ENCODE peak calls at places on chromosomes 16 and 17, in nine cellular contexts. C is GM23248; O is CD4-positive, CD25-positive, alpha-beta regulatory T cell; F is lung; L is IMR-90; V is left lung; P is H1; S is heart left ventricle; N is right atrium auricular region. X is an unnamed sample. For H3K4me1, the result is how much of the 10 kb centered on the place peaks cover.

GRCh38 chr17:60502145-60502544 is 23.9 kb downstream of the APPBP2 start:
- DNase-seq in P (no peak), N (no peak), O (no peak), F (no peak), S (no peak), L (no peak), C (no peak), V (no peak), X (no peak)

GRCh38 chr16:31202402-31203385 is at the start of gene PYCARD:
- DNase-seq in P (no peak), N (no peak), V (peak), L (peak), O (peak), C (peak), S (peak), F (peak), X (peak)

GRCh38 chr16:85851034-85851780 is 47.8 kb upstream of the IRF8 start:
- DNase-seq in F (no peak), S (no peak), P (no peak), O (no peak), N (peak), V (no peak), C (no peak), L (no peak), X (no peak)

GRCh38 chr16:87554754-87555427 is 47.4 kb upstream of the JPH3 start:
- DNase-seq in L (no peak), C (no peak), F (no peak), V (no peak), O (no peak), N (no peak), P (no peak), S (no peak), X (no peak)

GRCh38 chr17:75725504-75725903 is 4.2 kb downstream of the ITGB4 start:
- DNase-seq in C (no peak), V (no peak), P (no peak), L (no peak), S (no peak), F (no peak), O (no peak), N (no peak), X (no peak)

GRCh38 chr16:48829361-48829760 is 219.4 kb upstream of the N4BP1 start:
- DNase-seq in P (no peak), O (no peak), C (no peak), V (no peak), F (no peak), N (no peak), L (no peak), S (no peak), X (no peak)

GRCh38 chr16:53549970-53550406 is 47.0 kb upstream of the AKTIP start:
- DNase-seq in V (no peak), P (peak), F (peak), S (peak), N (peak), L (peak), O (peak), C (peak), X (no peak)

GRCh38 chr16:89540557-89540956 is 19.9 kb upstream of the RPL13 start:
- DNase-seq in P (no peak), O (no peak), S (no peak), F (no peak), C (no peak), N (no peak), L (no peak), V (no peak), X (no peak)

GRCh38 chr16:27515874-27516353 is 33.8 kb downstream of the GTF3C1 start:
- DNase-seq in O (peak), C (peak), P (peak), V (no peak), S (no peak), N (no peak), L (no peak), F (no peak), X (peak)

GRCh38 chr17:19237389-19238166 is 412 bp downstream of the EPN2 start:
- DNase-seq in F (peak), S (peak), N (no peak), P (no peak), C (peak), V (peak), O (peak), L (no peak), X (peak)

GRCh38 chr17:44829558-44830358 is at the start of gene GJC1:
- DNase-seq in F (no peak), P (no peak), V (peak), S (peak), L (no peak), O (no peak), C (peak), N (no peak), X (peak)

GRCh38 chr17:43831633-43832032 is 1.3 kb downstream of the MPP3 start:
- DNase-seq in L (no peak), N (no peak), O (no peak), C (no peak), V (peak), S (peak), P (no peak), F (peak), X (no peak)

DNA sequence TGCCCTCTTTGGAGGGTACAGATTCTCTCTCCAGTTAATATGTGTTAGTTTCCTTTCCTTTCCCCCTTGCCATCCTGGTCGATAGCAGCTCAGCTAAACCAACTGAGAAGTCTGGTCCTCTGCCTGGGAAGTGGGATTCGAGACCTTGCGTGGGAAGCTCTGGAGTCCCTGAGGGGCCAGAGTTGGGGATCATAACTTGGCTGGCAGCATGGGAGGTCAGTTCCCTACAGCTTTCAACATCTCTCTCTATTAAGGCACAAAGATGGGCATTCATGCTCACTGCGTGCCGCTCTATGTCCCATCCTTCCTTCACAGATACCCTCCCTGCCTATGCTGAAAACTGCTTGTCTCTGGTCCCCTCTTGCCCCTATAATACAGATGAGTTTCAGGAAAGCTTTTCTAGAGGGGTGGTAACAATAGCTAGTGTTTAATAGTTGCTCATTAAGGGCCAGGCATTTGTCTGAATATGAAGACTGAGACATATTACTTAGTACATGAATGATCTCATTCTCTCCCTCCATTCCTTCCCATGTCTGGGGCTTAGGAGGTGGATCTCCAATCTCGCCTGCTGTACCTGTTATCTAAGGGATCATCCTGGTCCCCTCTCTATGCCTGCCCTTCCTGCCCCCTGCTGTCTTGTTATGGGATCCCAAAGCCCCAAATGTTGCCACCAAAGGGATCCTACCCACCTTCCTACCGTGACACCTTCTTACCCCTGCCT is 10.8 kb downstream of the THRA start:
- DNase-seq in S (no peak), V (no peak), L (no peak), N (no peak), P (no peak), F (no peak), C (no peak), O (no peak), X (no peak)
- H3K4me1 ChIP-seq in S (half or more), V (half or more), L (under half), N (half or more), P (under half), F (under half), C (under half), O (under half), X (under half)

GRCh38 chr17:41476866-41477815 is 3.8 kb downstream of the KRT35 start:
- DNase-seq in N (no peak), O (no peak), L (no peak), F (no peak), V (no peak), S (no peak), C (no peak), P (no peak), X (no peak)

GRCh38 chr17:41478240-41478639 is 2.7 kb downstream of the KRT35 start:
- DNase-seq in O (no peak), F (no peak), C (no peak), L (no peak), S (no peak), N (no peak), V (no peak), P (no peak), X (no peak)

GRCh38 chr17:41475421-41475820 is 5.5 kb downstream of the KRT35 start:
- DNase-seq in C (no peak), O (no peak), P (no peak), N (no peak), S (no peak), V (no peak), F (no peak), L (no peak), X (no peak)

GRCh38 chr17:41480136-41480535 is 815 bp downstream of the KRT35 start:
- DNase-seq in O (no peak), L (no peak), N (no peak), C (no peak), S (no peak), P (no peak), F (no peak), V (no peak), X (no peak)

GRCh38 chr17:41474863-41475262 is 6.1 kb downstream of the KRT35 start:
- DNase-seq in S (peak), N (no peak), C (peak), V (no peak), O (no peak), L (no peak), F (no peak), P (no peak), X (no peak)
- H3K4me3 ChIP-seq in S (no peak), N (no peak), C (no peak), V (no peak), O (no peak), L (no peak), F (no peak), P (no peak), X (no peak)

DNA sequence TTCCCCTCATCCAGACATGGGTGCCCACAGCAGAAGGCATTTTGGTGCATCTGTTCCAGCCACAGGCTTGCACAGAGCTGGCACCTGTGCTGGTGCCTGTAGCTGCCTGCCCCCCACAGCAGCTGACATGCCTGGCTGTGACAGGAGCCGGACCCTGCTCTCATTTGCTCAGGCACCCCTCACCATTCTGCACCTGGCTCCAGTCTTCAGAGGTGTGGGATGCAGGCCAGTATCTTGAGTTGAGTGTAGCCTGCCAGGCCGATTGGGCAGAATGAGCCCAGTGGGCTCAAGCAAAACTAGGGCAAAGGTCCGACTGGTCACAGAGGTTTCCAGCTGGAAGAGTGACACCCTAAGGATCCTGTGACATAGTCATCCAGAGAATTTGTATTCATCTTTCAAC is 887.7 kb downstream of the CDH11 start:
- DNase-seq in V (peak), N (no peak), F (no peak), O (no peak), L (no peak), C (no peak), S (no peak), P (no peak), X (no peak)
- H3K27ac ChIP-seq in V (no peak), N (no peak), F (no peak), O (no peak), L (no peak), C (no peak), S (peak), P (no peak), X (no peak)

DNA sequence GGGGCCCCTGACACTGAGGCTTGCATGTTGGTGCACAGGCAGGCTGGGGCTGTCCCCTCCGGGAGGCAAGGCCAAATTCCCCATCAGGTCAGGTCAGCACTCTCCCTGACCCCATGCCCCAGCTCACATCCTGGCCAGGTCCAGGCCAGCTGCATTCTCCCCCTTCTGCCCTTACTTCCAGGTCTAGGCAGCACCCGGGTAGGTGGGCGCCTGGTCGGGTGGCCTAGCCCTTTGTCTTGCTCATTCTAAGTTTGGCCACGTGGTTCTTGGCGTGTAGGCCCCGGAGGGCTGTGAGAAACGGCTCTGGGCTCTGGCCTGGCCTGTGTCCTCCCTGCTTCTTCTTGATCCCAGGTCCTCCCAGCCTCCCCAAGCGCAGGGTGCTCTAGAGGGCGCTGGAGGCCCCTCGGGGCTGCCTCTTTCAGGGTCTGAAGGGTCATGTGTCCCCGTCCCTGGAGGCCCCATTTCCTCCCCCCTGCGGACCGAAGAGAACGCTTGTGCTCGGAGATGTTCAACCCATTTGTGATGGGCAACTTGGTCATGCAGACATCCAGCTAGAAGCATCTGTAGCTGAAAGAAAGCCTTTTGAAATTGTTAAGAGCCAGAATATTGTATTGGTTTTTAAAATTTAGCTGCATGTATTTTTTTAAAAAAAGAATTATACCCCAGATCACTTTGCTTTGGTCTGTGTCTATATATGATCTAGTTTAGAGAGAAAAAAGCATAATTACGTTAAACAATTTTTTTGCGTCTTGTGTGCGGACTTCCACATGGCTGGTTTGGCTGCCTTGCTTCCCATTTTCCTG is 6.7 kb downstream of the BAHCC1 start:
- DNase-seq in S (no peak), F (no peak), N (no peak), P (no peak), O (no peak), V (no peak), C (no peak), L (no peak), X (no peak)
- H3K4me1 ChIP-seq in S (half or more), F (under half), N (half or more), P (under half), O (under half), V (under half), C (under half), L (under half), X (under half)

DNA sequence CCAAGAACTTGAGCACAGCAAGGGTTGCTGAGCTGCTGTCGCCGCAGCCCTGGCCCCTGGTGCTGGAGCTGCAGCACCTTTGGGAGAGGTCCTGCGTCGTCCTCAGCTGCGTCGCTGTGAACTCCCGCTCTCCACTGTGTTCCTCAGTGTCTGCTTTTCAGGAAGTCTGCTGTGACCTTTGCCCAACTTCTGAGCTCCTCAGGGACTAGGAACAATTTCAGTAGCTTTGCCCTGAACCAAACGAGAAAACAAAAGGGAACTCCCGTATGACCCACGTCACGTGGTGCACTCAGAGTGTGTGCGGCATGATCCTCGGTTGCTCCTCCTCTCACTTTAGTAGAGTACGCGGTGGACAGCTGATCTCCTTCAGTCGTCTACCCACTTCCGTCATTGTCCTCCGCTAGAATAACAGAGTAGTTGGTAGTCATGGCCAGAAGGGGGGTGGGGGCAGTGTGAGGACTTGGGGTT is 44.2 kb downstream of the WDR45B start:
- DNase-seq in N (peak), O (peak), L (peak), V (peak), F (peak), C (no peak), S (peak), P (no peak), X (peak)
- H3K4me3 ChIP-seq in N (no peak), O (no peak), L (no peak), V (no peak), F (no peak), C (no peak), S (peak), P (no peak), X (no peak)

X was measured in aorta.